ENCODE peak calls at places on chromosomes 12 and 14, in seven cellular contexts. B is CD8-positive, alpha-beta T cell; Q is fibroblast of the aortic adventitia; G is HCT116; F is PC-3; K is HFFc6; R is neural crest cell. W is an unnamed sample.

GRCh38 chr14:78950654-78951053 is 780.5 kb downstream of the NRXN3 start:
- DNase-seq in R (no peak), G (no peak), Q (peak), K (peak), B (no peak), F (peak), W (no peak)

GRCh38 chr12:117671734-117672133 is 297.1 kb downstream of the KSR2 start:
- DNase-seq in Q (no peak), G (peak), R (peak), F (peak), K (peak), B (no peak), W (no peak)

GRCh38 chr12:80692114-80692513 is 15.3 kb upstream of the MYF6 start:
- DNase-seq in B (no peak), K (no peak), F (no peak), G (no peak), Q (no peak), R (no peak), W (no peak)

GRCh38 chr12:10849425-10849878 is at the start of gene PRR4:
- DNase-seq in R (no peak), G (no peak), K (no peak), Q (no peak), B (no peak), F (peak), W (no peak)

GRCh38 chr12:6141048-6141447 is 16.6 kb upstream of the VWF start:
- DNase-seq in R (no peak), B (peak), G (no peak), F (no peak), Q (no peak), K (no peak), W (no peak)

GRCh38 chr12:10196210-10196609 is 16.5 kb upstream of the GABARAPL1 start:
- DNase-seq in G (no peak), F (no peak), Q (no peak), K (no peak), R (no peak), B (no peak), W (no peak)

GRCh38 chr12:14283489-14284144 is 81.9 kb upstream of the ATF7IP start:
- DNase-seq in Q (no peak), G (no peak), F (no peak), B (no peak), K (no peak), R (no peak), W (no peak)

GRCh38 chr12:118979763-118980406 is 1.5 kb upstream of the SRRM4 start:
- DNase-seq in R (peak), F (peak), B (no peak), Q (peak), G (peak), K (no peak), W (peak)

GRCh38 chr14:104934380-104934733 is 9.7 kb downstream of the PLD4 start:
- DNase-seq in R (no peak), K (no peak), B (no peak), Q (peak), G (no peak), F (no peak), W (no peak)

GRCh38 chr12:104684884-104685283 is 228.1 kb downstream of the CHST11 start:
- DNase-seq in R (no peak), Q (peak), B (no peak), K (no peak), F (no peak), G (no peak), W (no peak)

GRCh38 chr14:80485764-80486163 is 274.5 kb upstream of the DIO2 start:
- DNase-seq in R (no peak), F (no peak), G (no peak), B (no peak), K (no peak), Q (no peak), W (no peak)

GRCh38 chr12:12503384-12504078 is 59.1 kb downstream of the DUSP16 start:
- DNase-seq in F (no peak), R (no peak), K (no peak), Q (no peak), B (no peak), G (no peak), W (no peak)

GRCh38 chr12:117499759-117500485 is 138.5 kb upstream of the NOS1 start:
- DNase-seq in G (no peak), Q (no peak), F (no peak), K (no peak), R (no peak), B (no peak), W (no peak)

GRCh38 chr14:102508774-102509743 is 517 bp downstream of the ANKRD9 start:
- DNase-seq in B (peak), K (no peak), Q (peak), R (no peak), F (peak), G (no peak), W (no peak)

GRCh38 chr12:11584213-11584855 is 65.1 kb upstream of the ETV6 start:
- DNase-seq in B (no peak), G (no peak), R (no peak), Q (no peak), F (peak), K (no peak), W (no peak)

GRCh38 chr12:69435644-69436043 is 34.5 kb upstream of the FRS2 start:
- DNase-seq in K (no peak), R (no peak), F (no peak), Q (peak), B (no peak), G (no peak), W (no peak)

GRCh38 chr14:27184371-27184901 is 586.6 kb upstream of the NOVA1 start:
- DNase-seq in F (peak), R (no peak), K (no peak), Q (no peak), B (no peak), G (no peak), W (no peak)

GRCh38 chr12:127150028-127150427 is 1116.9 kb upstream of the TMEM132C start:
- DNase-seq in G (no peak), K (no peak), B (no peak), R (no peak), F (no peak), Q (no peak), W (no peak)

GRCh38 chr12:41055875-41056577 is 132.1 kb upstream of the PDZRN4 start:
- DNase-seq in R (no peak), F (peak), B (no peak), K (no peak), G (no peak), Q (no peak), W (no peak)

GRCh38 chr12:66011731-66012130 is 118.8 kb downstream of the LLPH start:
- DNase-seq in B (no peak), K (peak), R (no peak), G (no peak), Q (peak), F (no peak), W (no peak)

GRCh38 chr12:39712334-39712733 is 92.7 kb upstream of the ABCD2 start:
- DNase-seq in K (no peak), G (no peak), F (no peak), B (no peak), Q (no peak), R (no peak), W (no peak)

GRCh38 chr14:63130531-63130930 is 73.7 kb upstream of the RHOJ start:
- DNase-seq in K (no peak), B (no peak), Q (no peak), F (no peak), R (no peak), G (no peak), W (no peak)

GRCh38 chr14:63134801-63135200 is 69.4 kb upstream of the RHOJ start:
- DNase-seq in B (no peak), K (no peak), G (no peak), F (peak), Q (peak), R (no peak), W (no peak)
- TF ChIP-seq CTCF in B (no peak), K (no peak), G (no peak), F (peak), Q (peak), R (peak), W (peak)

GRCh38 chr12:63764481-63764880 is 15.2 kb upstream of the RXYLT1 start:
- DNase-seq in Q (no peak), B (no peak), G (no peak), R (no peak), K (no peak), F (no peak), W (no peak)

GRCh38 chr12:63770375-63770774 is 9.3 kb upstream of the RXYLT1 start:
- DNase-seq in K (no peak), B (no peak), R (no peak), F (no peak), Q (no peak), G (no peak), W (no peak)

DNA sequence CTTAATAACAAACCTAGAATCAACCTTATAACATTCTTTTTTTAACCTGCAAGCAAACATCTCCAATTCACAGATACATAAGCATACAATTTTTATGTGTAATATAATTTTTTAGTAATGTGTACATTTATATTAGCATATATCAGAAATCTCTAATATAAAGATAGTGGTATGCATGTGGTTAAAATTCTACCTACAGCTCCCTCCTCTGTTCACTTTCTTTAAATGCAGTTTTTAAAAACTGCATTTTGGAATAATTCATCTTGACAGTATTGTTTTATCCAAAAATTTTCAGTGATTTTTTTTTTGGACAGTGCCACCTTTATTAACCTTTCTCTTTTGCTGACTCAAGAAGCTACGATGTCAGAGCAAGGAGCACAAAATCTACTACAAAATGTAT is 13.2 kb upstream of the RXYLT1 start:
- DNase-seq in F (peak), G (no peak), Q (peak), B (no peak), R (no peak), K (no peak), W (no peak)
- TF ChIP-seq CTCF in F (peak), G (peak), Q (peak), B (no peak), R (no peak), K (peak), W (no peak)

GRCh38 chr12:27969011-27969900 is 3.3 kb downstream of the PTHLH start:
- DNase-seq in Q (peak), F (peak), G (no peak), B (no peak), K (peak), R (peak), W (no peak)
- TF ChIP-seq CTCF in Q (peak), F (no peak), G (no peak), B (no peak), K (peak), R (no peak), W (peak)

DNA sequence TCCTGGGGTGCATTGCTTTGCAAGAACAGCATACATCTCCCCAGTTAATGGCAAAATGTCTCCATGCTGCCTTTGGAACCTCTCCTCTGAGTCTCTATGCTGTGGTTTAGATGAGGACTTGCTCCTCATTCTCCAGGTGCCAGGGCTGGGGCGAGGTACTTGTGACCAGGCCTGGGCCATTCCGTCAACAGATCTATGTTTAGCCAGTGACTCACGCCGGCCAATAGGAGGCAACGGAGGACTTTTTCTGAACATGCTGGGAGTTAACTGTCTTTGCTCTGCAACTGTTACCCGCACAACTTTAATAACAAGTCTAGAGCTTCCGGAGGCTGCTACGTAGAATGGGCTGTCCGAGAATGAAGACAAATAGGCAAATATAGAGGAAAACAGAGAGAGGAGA is 214.2 kb downstream of the GLT1D1 start:
- DNase-seq in F (no peak), R (no peak), G (no peak), K (no peak), B (no peak), Q (no peak), W (no peak)
- TF ChIP-seq CTCF in F (peak), R (peak), G (no peak), K (no peak), B (no peak), Q (no peak), W (no peak)

GRCh38 chr12:51216652-51217051 is 1.2 kb downstream of the POU6F1 start:
- DNase-seq in B (no peak), F (no peak), K (no peak), R (no peak), G (no peak), Q (no peak), W (no peak)
- TF ChIP-seq CTCF in B (no peak), F (no peak), K (no peak), R (no peak), G (no peak), Q (no peak), W (no peak)

GRCh38 chr14:73255005-73255400 is 17.7 kb downstream of the PAPLN start:
- DNase-seq in G (no peak), K (no peak), Q (no peak), R (no peak), B (no peak), F (no peak), W (no peak)
- TF ChIP-seq CTCF in G (no peak), K (no peak), Q (no peak), R (no peak), B (no peak), F (no peak), W (no peak)

DNA sequence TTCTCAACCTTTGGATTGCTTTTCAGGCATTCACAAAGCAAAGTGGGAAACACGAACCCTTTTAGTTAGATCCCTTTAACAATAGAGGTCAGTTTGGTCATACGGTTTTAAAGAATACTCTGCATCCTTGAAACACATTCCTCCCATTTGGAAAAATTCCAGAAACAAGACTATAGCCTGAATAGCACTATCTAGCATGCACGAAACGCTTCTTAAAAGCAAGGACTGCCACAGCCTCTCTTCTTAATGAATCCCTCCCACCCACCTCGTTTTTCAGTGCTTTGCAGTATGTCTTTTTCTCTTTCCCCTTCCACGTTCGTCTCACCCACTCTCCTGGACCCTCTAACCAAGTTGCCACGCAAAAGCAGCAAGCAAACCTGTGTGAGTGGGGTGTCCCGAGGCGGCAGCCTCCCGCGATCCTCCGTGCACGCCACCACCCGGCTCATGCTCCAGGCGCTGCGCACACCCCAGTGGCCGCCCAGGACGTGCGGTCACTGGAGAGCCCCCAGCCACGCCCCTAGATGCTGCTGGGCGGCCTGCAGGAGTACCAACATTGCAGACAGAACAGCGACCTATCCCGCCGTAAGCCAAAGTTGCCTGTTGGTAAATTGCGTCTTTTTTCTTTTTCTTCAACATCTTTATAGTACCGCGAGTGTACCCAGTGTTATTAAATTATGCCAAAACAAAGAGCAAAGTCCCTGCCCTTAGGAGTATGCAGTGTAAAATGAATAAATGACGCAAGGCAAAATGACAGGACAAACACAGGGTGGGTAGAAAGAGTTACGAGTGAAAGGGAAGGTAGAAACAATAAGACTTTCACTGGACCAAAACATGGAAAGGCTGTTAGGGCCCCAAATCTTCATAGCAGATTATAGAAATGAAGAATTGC is at the start of gene SLC38A4:
- DNase-seq in F (no peak), R (peak), G (no peak), B (no peak), Q (peak), K (peak), W (no peak)
- TF ChIP-seq CTCF in F (no peak), R (peak), G (no peak), B (no peak), Q (peak), K (peak), W (peak)

GRCh38 chr12:93982847-93983315 is 165.5 kb upstream of the PLXNC1 start:
- DNase-seq in F (peak), G (no peak), K (peak), Q (peak), B (no peak), R (no peak), W (peak)

GRCh38 chr12:93976024-93976423 is 172.4 kb upstream of the PLXNC1 start:
- DNase-seq in R (no peak), G (no peak), K (no peak), Q (no peak), B (no peak), F (no peak), W (no peak)

GRCh38 chr12:93978553-93978952 is 169.8 kb upstream of the PLXNC1 start:
- DNase-seq in R (no peak), K (peak), Q (peak), G (no peak), B (no peak), F (peak), W (no peak)

GRCh38 chr12:93984005-93984404 is 164.4 kb upstream of the PLXNC1 start:
- DNase-seq in Q (no peak), F (no peak), R (no peak), B (no peak), G (no peak), K (no peak), W (no peak)

GRCh38 chr12:93979189-93979588 is 169.2 kb upstream of the PLXNC1 start:
- DNase-seq in K (peak), B (no peak), R (no peak), F (peak), Q (peak), G (peak), W (peak)
- TF ChIP-seq CTCF in K (peak), B (peak), R (peak), F (peak), Q (peak), G (peak), W (peak)